ENCODE peak calls at places on chromosomes 5 and 9, in six cellular contexts. Z is IMR-90, A is A549, P is GM12878, W is K562, L is HEK293T. F is an unnamed sample.

GRCh38 chr5:168585119-168585912 is 6.1 kb upstream of the PANK3 start:
- DNase-seq in Z (no peak), L (no peak), P (peak; percentile 56), A (no peak), W (no peak), F (no peak)

GRCh38 chr5:168819004-168819626 is 239.9 kb upstream of the PANK3 start:
- DNase-seq in L (no peak), W (no peak), P (no peak), Z (no peak), A (no peak), F (no peak)

GRCh38 chr9:27154923-27155322 is 45.9 kb downstream of the TEK start:
- DNase-seq in L (no peak), Z (peak; percentile 95), P (no peak), A (no peak), W (no peak), F (no peak)

GRCh38 chr5:67196537-67197059 is at the start of gene CD180:
- DNase-seq in L (no peak), Z (no peak), P (no peak), A (no peak), W (no peak), F (no peak)

GRCh38 chr9:130039504-130040147 is 3.4 kb downstream of the FNBP1 start:
- DNase-seq in Z (no peak), A (peak; percentile 51), P (peak; percentile 75), W (no peak), L (no peak), F (no peak)

GRCh38 chr9:99385814-99386279 is 163.8 kb downstream of the SEC61B start:
- DNase-seq in P (no peak), A (no peak), W (no peak), L (peak; percentile 14), Z (peak; percentile 52), F (no peak)

GRCh38 chr5:52878671-52879070 is 91.0 kb downstream of the ITGA1 start:
- DNase-seq in A (no peak), L (no peak), P (no peak), W (no peak), Z (peak; percentile 44), F (no peak)

GRCh38 chr9:112029921-112030444 is 133.4 kb downstream of the UGCG start:
- DNase-seq in A (peak; percentile 87), W (no peak), L (no peak), Z (peak; percentile 84), P (no peak), F (peak; percentile 43)

GRCh38 chr5:113375492-113376060 is 59.2 kb downstream of the TSSK1B start:
- DNase-seq in Z (no peak), W (no peak), A (no peak), L (no peak), P (no peak), F (no peak)

GRCh38 chr5:168975331-168975730 is 325.6 kb downstream of the SLIT3 start:
- DNase-seq in A (no peak), L (no peak), Z (no peak), P (no peak), W (no peak), F (no peak)

GRCh38 chr9:116334581-116335150 is 181.1 kb downstream of the PAPPA start:
- DNase-seq in Z (no peak), A (no peak), W (no peak), L (no peak), P (no peak), F (no peak)

GRCh38 chr9:81717747-81718077 is 28.4 kb upstream of the TLE1 start:
- DNase-seq in Z (no peak), P (no peak), A (no peak), W (no peak), L (no peak), F (no peak)

GRCh38 chr5:9653811-9654210 is 23.7 kb upstream of the TAS2R1 start:
- DNase-seq in W (no peak), Z (peak; percentile 97), L (no peak), A (no peak), P (no peak), F (no peak)

GRCh38 chr9:81396528-81396927 is 292.8 kb downstream of the TLE1 start:
- DNase-seq in W (no peak), L (no peak), Z (no peak), A (no peak), P (no peak), F (no peak)

GRCh38 chr9:4048441-4048840 is 251.4 kb downstream of the GLIS3 start:
- DNase-seq in L (no peak), W (no peak), Z (peak; percentile 64), A (peak; percentile 39), P (no peak), F (no peak)

GRCh38 chr5:115068239-115069086 is 101.2 kb downstream of the TRIM36 start:
- DNase-seq in A (peak; percentile 62), Z (peak; percentile 49), L (no peak), P (peak; percentile 57), W (peak; percentile 24), F (peak; percentile 73)
- TF ChIP-seq BHLHE40 in A (no peak), Z (no peak), L (no peak), P (no peak), W (no peak), F (no peak)

GRCh38 chr5:125408582-125409069 is 662.2 kb upstream of the ZNF608 start:
- DNase-seq in L (peak; percentile 39), W (no peak), A (peak; percentile 50), P (no peak), Z (peak; percentile 88), F (no peak)
- TF ChIP-seq BHLHE40 in L (no peak), W (no peak), A (no peak), P (peak; percentile 48), Z (peak; percentile 22), F (no peak)

GRCh38 chr9:109442716-109443115 is 55.4 kb downstream of the PTPN3 start:
- DNase-seq in W (no peak), Z (no peak), L (no peak), P (no peak), A (no peak), F (no peak)

GRCh38 chr9:109439378-109440116 is 58.6 kb downstream of the PTPN3 start:
- DNase-seq in Z (no peak), W (no peak), P (no peak), L (no peak), A (no peak), F (no peak)

GRCh38 chr9:109440797-109441287 is 57.3 kb downstream of the PTPN3 start:
- DNase-seq in A (peak; percentile 82), Z (peak; percentile 90), L (peak; percentile 79), W (peak; percentile 73), P (no peak), F (peak; percentile 82)

GRCh38 chr9:109441296-109441695 is 56.8 kb downstream of the PTPN3 start:
- DNase-seq in W (no peak), A (peak; percentile 29), L (peak; percentile 25), P (no peak), Z (no peak), F (peak; percentile 15)

GRCh38 chr9:109440117-109440515 is 58.0 kb downstream of the PTPN3 start:
- DNase-seq in Z (no peak), A (no peak), L (no peak), P (no peak), W (no peak), F (no peak)
- TF ChIP-seq BHLHE40 in Z (no peak), A (no peak), L (no peak), P (peak; percentile 9), W (no peak), F (no peak)

GRCh38 chr5:141388661-141389060 is 1.2 kb downstream of the PCDHGB4 start:
- DNase-seq in W (no peak), A (no peak), P (no peak), L (no peak), Z (no peak), F (no peak)

GRCh38 chr5:141398608-141399007 is 861 bp downstream of the PCDHGB5 start:
- DNase-seq in L (no peak), Z (no peak), P (no peak), W (no peak), A (no peak), F (no peak)

GRCh38 chr5:141393267-141393666 is 834 bp downstream of the PCDHGA8 start:
- DNase-seq in P (no peak), Z (no peak), L (no peak), A (no peak), W (no peak), F (no peak)

GRCh38 chr5:141389153-141390042 is 1.9 kb downstream of the PCDHGB4 start:
- DNase-seq in Z (no peak), L (no peak), A (no peak), P (no peak), W (no peak), F (no peak)

DNA sequence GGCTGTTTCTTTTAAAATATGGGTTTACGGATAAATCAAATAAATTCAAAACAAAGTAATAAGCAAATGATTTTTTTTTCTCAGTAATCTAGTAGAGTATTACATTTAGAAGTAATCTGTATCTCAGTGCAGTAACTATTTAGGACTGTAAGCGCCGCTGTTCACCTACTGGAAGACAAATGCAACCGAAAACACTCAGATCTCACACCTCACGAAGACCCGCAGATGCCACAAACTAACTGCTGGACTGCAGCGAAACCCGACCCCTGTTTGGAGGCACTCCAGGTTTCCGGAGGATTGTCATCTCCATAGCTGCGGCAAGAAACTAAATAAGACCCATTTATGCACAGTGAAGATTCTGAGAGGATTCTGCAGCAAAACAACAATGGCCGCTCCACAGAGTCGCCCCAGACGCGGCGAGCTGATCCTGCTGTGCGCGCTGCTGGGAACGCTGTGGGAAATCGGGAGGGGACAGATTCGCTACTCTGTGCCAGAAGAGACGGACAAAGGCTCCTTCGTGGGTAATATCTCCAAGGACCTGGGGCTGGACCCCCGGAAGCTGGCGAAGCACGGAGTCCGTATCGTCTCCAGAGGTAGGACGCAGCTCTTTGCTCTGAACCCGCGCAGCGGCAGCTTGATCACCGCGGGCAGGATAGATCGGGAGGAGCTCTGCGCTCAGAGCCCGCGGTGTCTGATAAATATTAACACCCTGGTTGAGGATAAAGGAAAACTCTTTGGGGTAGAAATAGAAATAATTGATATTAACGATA is at the start of gene PCDHGA8:
- DNase-seq in Z (peak; percentile 49), A (peak; percentile 27), P (no peak), W (no peak), L (no peak), F (no peak)
- TF ChIP-seq BHLHE40 in Z (no peak), A (no peak), P (no peak), W (no peak), L (no peak), F (no peak)

GRCh38 chr9:6686396-6686795 is 40.9 kb upstream of the GLDC start:
- DNase-seq in W (no peak), A (peak; percentile 53), P (no peak), L (no peak), Z (peak; percentile 41), F (peak; percentile 44)
- TF ChIP-seq BHLHE40 in W (no peak), A (no peak), P (no peak), L (no peak), Z (no peak), F (no peak)

GRCh38 chr5:94064025-94064424 is 322.6 kb upstream of the POU5F2 start:
- DNase-seq in A (no peak), W (no peak), P (no peak), L (no peak), Z (no peak), F (no peak)
- TF ChIP-seq BHLHE40 in A (no peak), W (no peak), P (no peak), L (no peak), Z (no peak), F (no peak)

GRCh38 chr9:673264-673965 is 168.1 kb upstream of the DMRT1 start:
- DNase-seq in A (no peak), P (no peak), W (no peak), Z (no peak), L (no peak), F (peak; percentile 73)
- TF ChIP-seq BHLHE40 in A (no peak), P (no peak), W (no peak), Z (no peak), L (no peak), F (no peak)

GRCh38 chr9:13570521-13570974 is 291.1 kb upstream of the MPDZ start:
- DNase-seq in P (no peak), W (no peak), L (no peak), Z (no peak), A (no peak), F (no peak)
- TF ChIP-seq BHLHE40 in P (no peak), W (no peak), L (no peak), Z (no peak), A (no peak), F (no peak)